ENCODE peak calls at places on chromosome 21, in six cellular contexts. T is neural progenitor cell, C is PC-3, S is GM23248, B is SK-N-SH, E is MM.1S. K is an unnamed sample.

GRCh38 chr21:17786219-17787181 is 32.7 kb downstream of the C21orf91 start:
- DNase-seq in C (no peak), S (no peak), B (no peak), E (no peak), T (no peak), K (no peak)

GRCh38 chr21:38140192-38140905 is 116.4 kb upstream of the KCNJ15 start:
- DNase-seq in T (peak), B (peak), E (no peak), S (peak), C (peak), K (no peak)

GRCh38 chr21:41932191-41932575 is 21.6 kb downstream of the C2CD2 start:
- DNase-seq in S (peak), B (no peak), E (no peak), C (peak), T (no peak), K (peak)

GRCh38 chr21:27505516-27505915 is 538.6 kb upstream of the ADAMTS5 start:
- DNase-seq in S (peak), C (no peak), T (no peak), B (no peak), E (no peak), K (no peak)

GRCh38 chr21:16419188-16419874 is 689.5 kb downstream of the USP25 start:
- DNase-seq in B (peak), T (peak), E (no peak), C (no peak), S (peak), K (no peak)

GRCh38 chr21:22855581-22855980 is 1857.4 kb downstream of the NCAM2 start:
- DNase-seq in T (no peak), E (no peak), S (no peak), C (peak), B (no peak), K (no peak)

GRCh38 chr21:41243107-41243506 is 73.5 kb upstream of the FAM3B start:
- DNase-seq in C (no peak), T (no peak), E (no peak), S (no peak), B (no peak), K (no peak)

GRCh38 chr21:42503711-42504110 is 7.7 kb upstream of the RSPH1 start:
- DNase-seq in C (no peak), T (no peak), E (no peak), B (no peak), S (no peak), K (no peak)

GRCh38 chr21:29196021-29196663 is 65.7 kb downstream of the MAP3K7CL start:
- DNase-seq in E (peak), C (peak), B (peak), S (peak), T (no peak), K (peak)

GRCh38 chr21:31351438-31351837 is 7.4 kb upstream of the TIAM1 start:
- DNase-seq in S (peak), C (peak), T (no peak), B (no peak), E (no peak), K (no peak)

GRCh38 chr21:34915364-34915834 is 133.7 kb downstream of the RUNX1 start:
- DNase-seq in S (peak), E (no peak), T (no peak), C (peak), B (no peak), K (no peak)

GRCh38 chr21:18716578-18717138 is 313.1 kb upstream of the TMPRSS15 start:
- DNase-seq in S (no peak), C (peak), B (no peak), E (peak), T (no peak), K (no peak)

GRCh38 chr21:42677339-42678117 is 24.1 kb downstream of the PDE9A start:
- DNase-seq in S (no peak), C (peak), E (no peak), T (no peak), B (no peak), K (no peak)

GRCh38 chr21:39400173-39400572 is 45.4 kb downstream of the LCA5L start:
- DNase-seq in T (no peak), C (no peak), B (no peak), S (no peak), E (no peak), K (no peak)

GRCh38 chr21:16568661-16569060 is 838.9 kb downstream of the USP25 start:
- DNase-seq in E (no peak), T (no peak), B (no peak), C (no peak), S (no peak), K (no peak)

GRCh38 chr21:9008636-9009035 is 1512.7 kb upstream of the TPTE start:
- DNase-seq in T (no peak), C (no peak), B (no peak), S (no peak), E (no peak), K (no peak)

GRCh38 chr21:26795866-26796329 is 49.3 kb downstream of the ADAMTS1 start:
- DNase-seq in E (no peak), B (peak), S (peak), C (peak), T (peak), K (no peak)

GRCh38 chr21:42644223-42645208 is 8.9 kb upstream of the PDE9A start:
- DNase-seq in E (no peak), T (no peak), S (peak), B (no peak), C (no peak), K (no peak)

GRCh38 chr21:42414928-42415769 is 11.4 kb downstream of the UBASH3A start:
- DNase-seq in T (no peak), C (peak), B (no peak), E (no peak), S (peak), K (peak)

GRCh38 chr21:34148826-34149558 is 75.6 kb downstream of the MRPS6 start:
- DNase-seq in B (no peak), E (no peak), T (peak), S (no peak), C (no peak), K (no peak)

GRCh38 chr21:27362249-27362648 is 395.4 kb upstream of the ADAMTS5 start:
- DNase-seq in C (peak), E (no peak), B (no peak), T (no peak), S (no peak), K (no peak)

GRCh38 chr21:38875694-38876492 is 70.2 kb downstream of the ETS2 start:
- DNase-seq in T (no peak), S (peak), B (no peak), E (no peak), C (no peak), K (no peak)

DNA sequence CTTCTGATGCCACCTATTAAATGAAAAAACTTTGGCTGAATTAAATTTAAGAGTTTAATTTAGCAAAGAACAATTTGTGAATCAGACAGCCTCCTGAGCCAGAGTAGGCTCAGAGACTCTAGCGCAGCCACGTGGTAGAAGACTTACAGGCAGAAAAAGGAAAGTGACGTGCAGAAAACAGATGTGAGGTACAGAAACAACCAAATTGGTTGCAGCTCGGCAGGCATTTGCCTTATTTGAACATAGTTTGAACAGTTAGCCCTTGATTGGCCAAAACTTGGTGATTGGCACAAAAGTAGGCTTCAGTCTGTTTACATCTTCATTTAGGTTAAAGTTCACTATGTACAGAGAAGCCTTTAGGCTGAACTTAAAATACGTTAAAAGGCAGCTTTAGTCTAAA is 22.9 kb downstream of the TCP10L start:
- DNase-seq in C (no peak), B (no peak), S (peak), E (peak), T (peak), K (no peak)
- H3K9ac ChIP-seq in C (no peak), B (no peak), S (no peak), E (no peak), T (no peak), K (no peak)

GRCh38 chr21:44854391-44854663 is 19.2 kb downstream of the PTTG1IP start:
- DNase-seq in E (no peak), T (no peak), C (no peak), S (no peak), B (no peak), K (no peak)
- TF ChIP-seq EZH2phosphoT487 in E (no peak), T (no peak), C (no peak), S (no peak), B (no peak), K (no peak)

DNA sequence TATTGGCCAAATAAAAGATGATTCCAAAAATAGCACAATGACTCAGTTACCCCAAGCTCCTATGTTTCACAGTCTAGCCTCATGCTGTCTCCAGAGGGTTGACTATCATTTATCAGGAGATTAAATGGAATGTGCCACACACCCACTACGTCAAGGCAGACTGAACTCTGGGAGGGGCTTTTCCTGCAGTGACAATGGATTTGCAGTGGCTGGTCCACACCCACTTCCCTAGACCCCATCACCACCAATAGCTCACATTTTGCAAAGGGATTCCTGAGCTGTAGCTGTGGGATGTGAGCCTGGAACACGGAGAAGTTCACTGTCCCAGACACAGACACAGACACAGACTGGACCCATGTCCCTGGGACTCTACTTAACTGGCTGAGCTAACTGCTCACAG is 77.1 kb downstream of the HLCS start:
- DNase-seq in T (no peak), B (no peak), E (no peak), S (peak), C (no peak), K (no peak)
- H3K9ac ChIP-seq in T (no peak), B (no peak), E (no peak), S (no peak), C (no peak), K (no peak)

DNA sequence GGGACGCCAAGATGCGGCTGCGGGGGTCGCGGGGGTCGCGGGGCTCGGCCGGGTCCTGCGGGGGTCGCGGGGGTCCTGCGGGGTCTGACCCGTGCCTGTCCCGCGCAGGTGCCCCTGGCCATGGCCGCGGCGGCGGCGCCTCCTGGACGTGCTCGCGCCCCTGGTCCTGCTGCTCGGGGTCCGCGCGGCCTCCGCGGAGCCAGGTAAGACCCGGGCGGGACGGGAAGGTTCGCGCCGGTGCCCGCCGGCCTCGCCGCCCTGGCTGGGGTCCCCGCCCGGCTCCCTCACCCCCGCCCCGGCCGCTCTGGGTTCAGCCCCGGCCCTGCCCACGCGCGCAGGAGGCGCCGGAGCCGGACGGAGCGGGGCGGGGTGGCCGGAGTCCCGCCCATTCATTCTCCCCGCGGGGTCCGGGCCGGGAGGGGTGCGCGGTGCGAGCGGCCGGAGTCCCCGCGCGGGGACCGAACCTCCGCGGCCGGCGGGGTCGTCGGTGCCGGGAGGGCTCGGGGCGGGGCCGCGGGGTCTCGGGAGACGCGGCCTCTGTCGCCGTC is 380 bp downstream of the COL18A1 start:
- DNase-seq in T (peak), E (no peak), B (peak), C (peak), S (peak), K (no peak)
- TF ChIP-seq EZH2phosphoT487 in T (no peak), E (no peak), B (no peak), C (no peak), S (no peak), K (no peak)

GRCh38 chr21:44749759-44750674 is 38.6 kb upstream of the TSPEAR start:
- DNase-seq in S (no peak), B (no peak), T (no peak), E (no peak), C (no peak), K (no peak)
- H3K9ac ChIP-seq in S (no peak), B (no peak), T (no peak), E (no peak), C (no peak), K (no peak)

DNA sequence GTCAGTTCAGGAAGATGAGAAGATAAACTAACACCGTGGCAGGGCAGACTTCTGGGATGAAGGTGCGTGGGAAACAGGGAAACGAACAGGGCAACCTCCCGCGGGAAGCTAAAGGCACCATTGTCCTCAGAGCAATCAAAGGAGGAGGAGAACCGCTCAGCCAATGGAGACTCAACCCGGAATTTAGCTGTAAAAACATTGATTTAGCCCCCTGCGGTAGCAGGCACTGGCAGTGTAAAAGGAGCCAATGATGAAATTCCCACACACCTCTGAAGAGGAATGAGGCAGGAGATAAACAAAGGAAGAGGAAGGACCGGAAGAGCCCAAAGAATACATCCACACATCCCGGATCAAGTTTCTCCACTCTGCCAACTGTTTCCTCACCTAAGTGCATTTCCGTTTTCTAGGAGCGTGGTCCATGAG is 19.5 kb downstream of the HLCS start:
- DNase-seq in S (no peak), C (no peak), E (no peak), B (no peak), T (peak), K (no peak)
- TF ChIP-seq EZH2phosphoT487 in S (no peak), C (no peak), E (no peak), B (no peak), T (no peak), K (no peak)